ENCODE peak calls at places on chromosomes 4 and X, in four cellular contexts. X is tibial nerve, L is A549, D is SK-N-DZ. A is an unnamed sample.

GRCh38 chr4:151807220-151807619 is 46.4 kb upstream of the GATB start:
- DNase-seq in D (no peak), L (no peak), X (no peak), A (peak)

GRCh38 chr4:105149771-105150170 is 3.1 kb downstream of the TET2 start:
- DNase-seq in L (no peak), X (no peak), D (no peak), A (no peak)

GRCh38 chr4:189912170-189912569 is 28.5 kb upstream of the FRG1 start:
- DNase-seq in L (no peak), X (no peak), D (no peak), A (no peak)

GRCh38 chr4:24800273-24800880 is 5.0 kb downstream of the SOD3 start:
- DNase-seq in X (no peak), D (no peak), L (no peak), A (no peak)

GRCh38 chr4:48033825-48034413 is 17.3 kb downstream of the NIPAL1 start:
- DNase-seq in D (no peak), L (no peak), X (peak), A (no peak)

GRCh38 chr4:77434299-77435092 is 171.1 kb upstream of the CXCL13 start:
- DNase-seq in X (peak), D (no peak), L (no peak), A (no peak)

GRCh38 chr4:165464813-165465381 is 86.1 kb downstream of the CPE start:
- DNase-seq in L (peak), X (no peak), D (peak), A (peak)

GRCh38 chr4:13511101-13511500 is 27.0 kb upstream of the RAB28 start:
- DNase-seq in L (no peak), D (no peak), X (no peak), A (no peak)

GRCh38 chr4:69749771-69750170 is 10.6 kb downstream of the SULT1B1 start:
- DNase-seq in X (no peak), L (no peak), D (no peak), A (no peak)

GRCh38 chrX:45077748-45078424 is 122.8 kb downstream of the DIPK2B start:
- DNase-seq in L (no peak), X (no peak), D (no peak), A (no peak)

GRCh38 chrX:47217121-47217851 is 1.2 kb upstream of the CDK16 start:
- DNase-seq in D (no peak), X (no peak), L (peak), A (peak)

GRCh38 chr4:1381181-1381621 is 25.0 kb downstream of the NKX1-1 start:
- DNase-seq in L (no peak), X (no peak), D (no peak), A (no peak)

GRCh38 chrX:70479197-70479969 is 34.7 kb downstream of the DLG3 start:
- DNase-seq in D (no peak), X (no peak), L (peak), A (peak)

GRCh38 chr4:143085224-143085623 is 99.5 kb upstream of the USP38 start:
- DNase-seq in D (no peak), L (no peak), X (no peak), A (no peak)

GRCh38 chr4:180059216-180059881 is 2183.9 kb upstream of the TENM3 start:
- DNase-seq in D (peak), L (peak), X (no peak), A (peak)

GRCh38 chr4:184511156-184511555 is 36.8 kb upstream of the IRF2 start:
- DNase-seq in X (no peak), L (no peak), D (no peak), A (no peak)

GRCh38 chr4:176333076-176333475 is 13.3 kb downstream of the SPCS3 start:
- DNase-seq in D (no peak), L (no peak), X (no peak), A (no peak)

GRCh38 chr4:94583938-94584641 is 132.3 kb downstream of the PDLIM5 start:
- DNase-seq in D (no peak), L (no peak), X (no peak), A (no peak)

GRCh38 chr4:155008389-155008788 is 200.0 kb upstream of the NPY2R start:
- DNase-seq in X (no peak), L (no peak), D (no peak), A (no peak)

GRCh38 chrX:22004866-22005265 is 27.3 kb upstream of the PHEX start:
- DNase-seq in D (no peak), X (no peak), L (no peak), A (no peak)

GRCh38 chr4:80386281-80386886 is 50.9 kb downstream of the CFAP299 start:
- DNase-seq in D (no peak), X (no peak), L (no peak), A (no peak)

GRCh38 chr4:48267574-48267973 is 2.1 kb downstream of the TEC start:
- DNase-seq in D (no peak), L (no peak), X (no peak), A (no peak)

A was measured in left colon.